ENCODE peak calls at places on chromosome 11, in four cellular contexts. S is anterior cingulate cortex, A is progenitor cell of endocrine pancreas, H is pancreas. Z is an unnamed sample.

GRCh38 chr11:93285430-93285829 is 45.1 kb upstream of the DEUP1 start:
- DNase-seq in S (no peak), A (no peak), H (no peak), Z (peak)

GRCh38 chr11:44223261-44223660 is 86.7 kb downstream of the ALX4 start:
- DNase-seq in S (no peak), A (no peak), H (no peak), Z (peak)

GRCh38 chr11:66420671-66421476 is at the start of gene NPAS4:
- DNase-seq in S (peak), A (no peak), H (no peak), Z (peak)

GRCh38 chr11:110251837-110252236 is 44.6 kb downstream of the RDX start:
- DNase-seq in S (no peak), A (no peak), H (peak), Z (peak)

GRCh38 chr11:126082251-126083109 is 19.8 kb upstream of the CDON start:
- DNase-seq in S (peak), A (no peak), H (no peak), Z (peak)

GRCh38 chr11:3894128-3894731 is 38.8 kb downstream of the STIM1 start:
- DNase-seq in S (no peak), A (no peak), H (no peak), Z (no peak)

GRCh38 chr11:119742263-119742861 is 13.4 kb upstream of the NECTIN1 start:
- DNase-seq in S (peak), A (peak), H (no peak), Z (peak)

GRCh38 chr11:131894615-131895544 is 524.5 kb downstream of the NTM start:
- DNase-seq in S (no peak), A (no peak), H (no peak), Z (peak)

GRCh38 chr11:100851584-100852152 is 164.6 kb downstream of the ARHGAP42 start:
- DNase-seq in S (no peak), A (no peak), H (no peak), Z (no peak)

GRCh38 chr11:17859552-17859951 is 125.0 kb downstream of the KCNC1 start:
- DNase-seq in S (no peak), A (no peak), H (no peak), Z (no peak)

GRCh38 chr11:126336065-126336464 is 19.4 kb upstream of the ST3GAL4 start:
- DNase-seq in S (no peak), A (no peak), H (no peak), Z (no peak)

GRCh38 chr11:130872961-130873360 is 43.3 kb downstream of the SNX19 start:
- DNase-seq in S (no peak), A (no peak), H (no peak), Z (no peak)

GRCh38 chr11:544817-545166 is 7.5 kb downstream of the LRRC56 start:
- DNase-seq in S (no peak), A (no peak), H (no peak), Z (no peak)

GRCh38 chr11:34916810-34917780 is 677 bp downstream of the PDHX start:
- DNase-seq in S (no peak), A (no peak), H (no peak), Z (peak)

GRCh38 chr11:116420770-116421528 is 351.8 kb downstream of the BUD13 start:
- DNase-seq in S (no peak), A (no peak), H (no peak), Z (peak)

GRCh38 chr11:66109294-66109693 is 39.2 kb downstream of the PACS1 start:
- DNase-seq in S (no peak), A (no peak), H (no peak), Z (no peak)

GRCh38 chr11:64084962-64085710 is 49.4 kb downstream of the FLRT1 start:
- DNase-seq in S (no peak), A (peak), H (peak), Z (no peak)

GRCh38 chr11:60767388-60767811 is 10.7 kb downstream of the MS4A15 start:
- DNase-seq in S (no peak), A (no peak), H (no peak), Z (no peak)

GRCh38 chr11:1201395-1202153 is 21.3 kb upstream of the MUC5B start:
- DNase-seq in S (no peak), A (no peak), H (no peak), Z (no peak)

GRCh38 chr11:101133190-101133589 is 3.6 kb upstream of the PGR start:
- DNase-seq in S (no peak), A (no peak), H (no peak), Z (no peak)

GRCh38 chr11:72812604-72812967 is 1.6 kb upstream of the ATG16L2 start:
- DNase-seq in S (no peak), A (no peak), H (no peak), Z (peak)

GRCh38 chr11:45133871-45134270 is 12.6 kb upstream of the PRDM11 start:
- DNase-seq in S (no peak), A (no peak), H (no peak), Z (no peak)

GRCh38 chr11:94706211-94706610 is 61.9 kb upstream of the AMOTL1 start:
- DNase-seq in S (no peak), A (no peak), H (no peak), Z (peak)

GRCh38 chr11:123061403-123062157 is at the start of gene HSPA8:
- DNase-seq in S (peak), A (peak), H (peak), Z (peak)

GRCh38 chr11:134578807-134579708 is 167.0 kb upstream of the B3GAT1 start:
- DNase-seq in S (no peak), A (no peak), H (no peak), Z (peak)

GRCh38 chr11:121928597-121929580 is 187.1 kb downstream of the BLID start:
- DNase-seq in S (no peak), A (no peak), H (no peak), Z (no peak)

GRCh38 chr11:44313701-44314489 is 4.0 kb upstream of the ALX4 start:
- DNase-seq in S (no peak), A (no peak), H (no peak), Z (peak)

GRCh38 chr11:48307760-48308386 is 1.9 kb downstream of the OR4S1 start:
- DNase-seq in S (peak), A (peak), H (peak), Z (peak)

GRCh38 chr11:70005107-70005818 is 72.9 kb upstream of the ANO1 start:
- DNase-seq in S (no peak), A (no peak), H (no peak), Z (no peak)

GRCh38 chr11:23280088-23280487 is 419.8 kb upstream of the CCDC179 start:
- DNase-seq in S (no peak), A (no peak), H (no peak), Z (no peak)

GRCh38 chr11:68385128-68385527 is 72.7 kb downstream of the LRP5 start:
- DNase-seq in S (no peak), A (no peak), H (no peak), Z (no peak)